ENCODE peak calls at places on chromosomes 3 and 15, in seven cellular contexts. F is dorsolateral prefrontal cortex, N is HFF-Myc, A is Panc1, S is adrenal gland, H is GM06990, V is AG04449. Z is an unnamed sample.

GRCh38 chr3:14414841-14415464 is 12.5 kb downstream of the SLC6A6 start:
- DNase-seq in F (no peak), N (no peak), A (no peak), S (no peak), H (no peak), V (no peak), Z (no peak)

GRCh38 chr3:46442591-46443530 is 21.8 kb downstream of the LTF start:
- DNase-seq in F (no peak), N (peak; percentile 16), A (no peak), S (no peak), H (no peak), V (no peak), Z (peak; percentile 19)

GRCh38 chr3:43748179-43748578 is 57.4 kb downstream of the ABHD5 start:
- DNase-seq in F (no peak), N (no peak), A (no peak), S (peak; percentile 37), H (no peak), V (no peak), Z (no peak)

GRCh38 chr3:13276438-13277129 is 143.5 kb downstream of the NUP210 start:
- DNase-seq in F (no peak), N (no peak), A (no peak), S (peak; percentile 51), H (no peak), V (no peak), Z (no peak)

GRCh38 chr15:50183112-50183794 is 1.3 kb downstream of the SLC27A2 start:
- DNase-seq in F (no peak), N (no peak), A (no peak), S (no peak), H (peak; percentile 27), V (no peak), Z (no peak)

GRCh38 chr3:71447197-71447596 is 136.3 kb downstream of the FOXP1 start:
- DNase-seq in F (no peak), N (no peak), A (no peak), S (no peak), H (no peak), V (no peak), Z (no peak)

GRCh38 chr3:185744997-185745843 is 79.6 kb downstream of the IGF2BP2 start:
- DNase-seq in F (no peak), N (no peak), A (no peak), S (no peak), H (peak; percentile 21), V (peak; percentile 74), Z (peak; percentile 58)

GRCh38 chr15:100602822-100603393 is 519 bp downstream of the ASB7 start:
- DNase-seq in F (no peak), N (no peak), A (no peak), S (peak; percentile 73), H (peak; percentile 67), V (no peak), Z (no peak)

GRCh38 chr3:124532071-124532470 is 198.2 kb upstream of the UMPS start:
- DNase-seq in F (no peak), N (no peak), A (no peak), S (no peak), H (no peak), V (no peak), Z (no peak)

GRCh38 chr3:356947-357346 is 160.4 kb downstream of the CHL1 start:
- DNase-seq in F (no peak), N (no peak), A (no peak), S (no peak), H (no peak), V (no peak), Z (peak; percentile 68)

GRCh38 chr15:70166506-70167087 is 68.9 kb upstream of the TLE3 start:
- DNase-seq in F (no peak), N (no peak), A (no peak), S (no peak), H (no peak), V (no peak), Z (no peak)

GRCh38 chr3:197942956-197943556 is 6.9 kb upstream of the RPL35A start:
- DNase-seq in F (no peak), N (peak; percentile 35), A (no peak), S (no peak), H (no peak), V (no peak), Z (no peak)

GRCh38 chr3:178669046-178669445 is 132.8 kb downstream of the KCNMB2 start:
- DNase-seq in F (no peak), N (no peak), A (no peak), S (no peak), H (no peak), V (no peak), Z (no peak)

GRCh38 chr15:23642413-23643044 is 5.1 kb downstream of the MAGEL2 start:
- DNase-seq in F (peak; percentile 59), N (peak; percentile 12), A (peak; percentile 18), S (peak; percentile 66), H (no peak), V (no peak), Z (peak; percentile 11)

GRCh38 chr3:127043041-127043641 is 60.2 kb downstream of the PLXNA1 start:
- DNase-seq in F (no peak), N (no peak), A (no peak), S (no peak), H (no peak), V (no peak), Z (no peak)

GRCh38 chr3:11331101-11331500 is 58.9 kb downstream of the ATG7 start:
- DNase-seq in F (no peak), N (no peak), A (no peak), S (no peak), H (no peak), V (no peak), Z (no peak)

GRCh38 chr3:125229707-125230106 is 17.2 kb upstream of the SLC12A8 start:
- DNase-seq in F (no peak), N (no peak), A (no peak), S (no peak), H (no peak), V (no peak), Z (no peak)

GRCh38 chr3:78818161-78818985 is 949.4 kb downstream of the ROBO1 start:
- DNase-seq in F (no peak), N (no peak), A (no peak), S (no peak), H (no peak), V (no peak), Z (no peak)

GRCh38 chr3:110815008-110815583 is 256.5 kb upstream of the NECTIN3 start:
- DNase-seq in F (no peak), N (peak; percentile 75), A (no peak), S (no peak), H (no peak), V (no peak), Z (peak; percentile 61)

GRCh38 chr3:34998905-34999304 is 640.4 kb upstream of the ARPP21 start:
- DNase-seq in F (no peak), N (no peak), A (no peak), S (no peak), H (no peak), V (no peak), Z (no peak)

GRCh38 chr3:32913790-32914446 is 37.5 kb upstream of the CCR4 start:
- DNase-seq in F (no peak), N (no peak), A (no peak), S (no peak), H (no peak), V (peak; percentile 12), Z (peak; percentile 16)

GRCh38 chr3:95705786-95706418 is 1108.5 kb upstream of the EPHA6 start:
- DNase-seq in F (no peak), N (no peak), A (no peak), S (no peak), H (no peak), V (no peak), Z (no peak)

GRCh38 chr3:23475446-23475845 is 272.3 kb downstream of the UBE2E2 start:
- DNase-seq in F (no peak), N (no peak), A (no peak), S (no peak), H (no peak), V (no peak), Z (no peak)

GRCh38 chr3:15638193-15638890 is 36.8 kb downstream of the BTD start:
- DNase-seq in F (no peak), N (no peak), A (no peak), S (no peak), H (no peak), V (no peak), Z (no peak)

GRCh38 chr3:149495581-149496125 is 21.2 kb downstream of the TM4SF4 start:
- DNase-seq in F (no peak), N (no peak), A (no peak), S (no peak), H (no peak), V (no peak), Z (no peak)

GRCh38 chr15:74178326-74179100 is 5.0 kb downstream of the ISLR start:
- DNase-seq in F (peak; percentile 6), N (no peak), A (no peak), S (peak; percentile 4), H (no peak), V (no peak), Z (no peak)

GRCh38 chr15:80526556-80527340 is 122.6 kb downstream of the ARNT2 start:
- DNase-seq in F (no peak), N (no peak), A (no peak), S (no peak), H (no peak), V (peak; percentile 56), Z (peak; percentile 72)

GRCh38 chr15:63379492-63380150 is 2.0 kb downstream of the CA12 start:
- DNase-seq in F (no peak), N (no peak), A (no peak), S (no peak), H (no peak), V (no peak), Z (no peak)
- H3K4me3 ChIP-seq in F (no peak overlapping the region), N (peak overlapping the region; percentile 77), A (no peak overlapping the region), S (no peak overlapping the region), H (no peak overlapping the region), V (peak overlapping the region; percentile 73), Z (peak overlapping the region; percentile 60)

GRCh38 chr15:31098953-31099740 is 2.4 kb downstream of the TRPM1 start:
- DNase-seq in F (no peak), N (no peak), A (no peak), S (no peak), H (no peak), V (no peak), Z (no peak)
- TF ChIP-seq CTCF in F (no peak), N (no peak), A (no peak), S (no peak), H (peak; percentile 9), V (no peak), Z (no peak)

GRCh38 chr3:144773344-144773743 is 801.7 kb downstream of the DIPK2A start:
- DNase-seq in F (no peak), N (no peak), A (no peak), S (no peak), H (no peak), V (no peak), Z (no peak)
- H3K4me3 ChIP-seq in F (no peak overlapping the region), N (no peak overlapping the region), A (no peak overlapping the region), S (no peak overlapping the region), H (no peak overlapping the region), V (no peak overlapping the region), Z (no peak overlapping the region)

DNA sequence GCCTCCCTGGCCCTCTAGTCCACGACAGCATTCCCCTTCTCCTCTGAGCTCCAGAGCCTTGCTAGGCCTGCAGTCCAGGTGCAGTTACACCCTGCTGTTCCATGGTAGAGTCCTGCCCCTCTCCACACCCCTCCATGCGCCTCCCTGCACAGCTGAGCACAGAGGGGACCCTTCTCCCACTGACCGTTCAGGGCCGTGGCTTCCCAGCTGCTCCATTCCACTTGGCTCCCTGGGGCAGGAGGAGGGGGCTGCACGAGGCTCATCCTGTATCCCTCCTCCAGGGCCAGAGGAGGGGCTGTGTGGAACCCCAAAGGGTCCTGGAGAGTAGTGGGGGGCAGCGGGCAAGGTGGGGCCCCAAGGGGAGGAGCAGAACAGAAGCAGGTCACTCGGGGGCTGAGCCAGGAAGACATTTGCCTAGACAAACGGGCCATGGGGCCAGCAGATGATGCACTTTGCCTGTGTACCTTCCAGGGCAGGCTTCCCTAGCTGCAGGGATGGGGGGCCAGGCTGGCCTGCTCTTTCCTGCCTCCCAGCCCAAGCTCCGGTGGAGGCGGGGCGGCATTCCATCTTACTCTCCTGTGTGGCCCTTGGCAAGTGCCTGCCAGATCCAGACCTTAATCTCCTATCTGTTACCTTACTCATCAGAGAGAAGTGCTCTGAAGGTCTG is 20.7 kb upstream of the GOLGA6C start:
- DNase-seq in F (no peak), N (no peak), A (no peak), S (peak; percentile 6), H (no peak), V (no peak), Z (no peak)
- TF ChIP-seq CTCF in F (no peak), N (no peak), A (no peak), S (no peak), H (no peak), V (no peak), Z (no peak)

Z was measured in astrocyte of the cerebellum.